ENCODE peak calls at places on chromosomes 1 and 21, in five cellular contexts. One of them, this sample, is unnamed.

GRCh38 chr1:22844621-22845020 is 128.0 kb downstream of the LACTBL1 start:
- DNase-seq in aorta: no peak
- DNase-seq in NCI-H1092: no peak
- DNase-seq in PC-9: no peak
- DNase-seq in GM10248: no peak
- DNase-seq in this sample: no peak

GRCh38 chr1:155005076-155005971 is 2.7 kb downstream of the ZBTB7B start:
- DNase-seq in GM10248: no peak
- DNase-seq in aorta: peak
- DNase-seq in PC-9: no peak
- DNase-seq in NCI-H1092: no peak
- DNase-seq in this sample: no peak

GRCh38 chr1:193190096-193190744 is 3.8 kb upstream of the B3GALT2 start:
- DNase-seq in NCI-H1092: no peak
- DNase-seq in GM10248: no peak
- DNase-seq in aorta: no peak
- DNase-seq in PC-9: no peak
- DNase-seq in this sample: peak

GRCh38 chr1:178263341-178263740 is 169.4 kb downstream of the RASAL2 start:
- DNase-seq in GM10248: no peak
- DNase-seq in aorta: no peak
- DNase-seq in NCI-H1092: no peak
- DNase-seq in PC-9: no peak
- DNase-seq in this sample: no peak

GRCh38 chr21:38621132-38621531 is 122.9 kb upstream of the ERG start:
- DNase-seq in NCI-H1092: no peak
- DNase-seq in GM10248: no peak
- DNase-seq in PC-9: no peak
- DNase-seq in aorta: no peak
- DNase-seq in this sample: no peak

GRCh38 chr1:119477710-119478109 is 29.3 kb upstream of the HSD3B1 start:
- DNase-seq in NCI-H1092: no peak
- DNase-seq in aorta: no peak
- DNase-seq in PC-9: no peak
- DNase-seq in GM10248: no peak
- DNase-seq in this sample: no peak

GRCh38 chr1:228059536-228060457 is 22.7 kb upstream of the ARF1 start:
- DNase-seq in NCI-H1092: no peak
- DNase-seq in aorta: peak
- DNase-seq in GM10248: no peak
- DNase-seq in PC-9: peak
- DNase-seq in this sample: peak

GRCh38 chr21:42858185-42858847 is 21.0 kb downstream of the WDR4 start:
- DNase-seq in GM10248: no peak
- DNase-seq in NCI-H1092: no peak
- DNase-seq in aorta: no peak
- DNase-seq in PC-9: no peak
- DNase-seq in this sample: no peak

GRCh38 chr1:54153548-54154439 is 994 bp upstream of the CDCP2 start:
- DNase-seq in PC-9: peak
- DNase-seq in GM10248: no peak
- DNase-seq in NCI-H1092: no peak
- DNase-seq in aorta: peak
- DNase-seq in this sample: no peak

This sample was measured in GM20000.